ENCODE peak calls at places on chromosomes 11 and 22, in five cellular contexts. D, H, W, C and I are unnamed samples. For H3K9me3, the result is how much of the 10 kb centered on the place peaks cover.

GRCh38 chr11:83656931-83657330 is 370.8 kb upstream of the CCDC90B start:
- DNase-seq in D (no peak), H (no peak), W (no peak), C (peak), I (no peak)

GRCh38 chr11:28860898-28861297 is 752.7 kb downstream of the METTL15 start:
- DNase-seq in D (no peak), H (no peak), W (no peak), C (peak), I (no peak)

GRCh38 chr11:114296190-114296978 is at the start of gene NNMT:
- DNase-seq in D (no peak), H (peak), W (peak), C (peak), I (no peak)

GRCh38 chr22:20747223-20747622 is 26.7 kb upstream of the SERPIND1 start:
- DNase-seq in D (no peak), H (no peak), W (no peak), C (no peak), I (no peak)

GRCh38 chr11:66192181-66192888 is 76.1 kb upstream of the RAB1B start:
- DNase-seq in D (no peak), H (no peak), W (no peak), C (peak), I (no peak)

GRCh38 chr11:58625826-58626460 is 3.5 kb downstream of the CNTF start:
- DNase-seq in D (no peak), H (no peak), W (no peak), C (peak), I (no peak)

GRCh38 chr22:37459211-37459610 is 27.0 kb downstream of the MFNG start:
- DNase-seq in D (no peak), H (no peak), W (no peak), C (no peak), I (no peak)

GRCh38 chr11:8442301-8442700 is 151.7 kb downstream of the STK33 start:
- DNase-seq in D (no peak), H (no peak), W (no peak), C (no peak), I (peak)

GRCh38 chr11:35458846-35459245 is 39.5 kb upstream of the SLC1A2 start:
- DNase-seq in D (no peak), H (no peak), W (no peak), C (peak), I (no peak)

GRCh38 chr11:73306069-73306468 is 2.0 kb upstream of the ARHGEF17 start:
- DNase-seq in D (no peak), H (no peak), W (no peak), C (no peak), I (no peak)

GRCh38 chr11:65718964-65719492 is 1.6 kb downstream of the RNASEH2C start:
- DNase-seq in D (no peak), H (no peak), W (no peak), C (peak), I (no peak)

GRCh38 chr11:2480874-2481220 is 36.0 kb downstream of the KCNQ1 start:
- DNase-seq in D (no peak), H (no peak), W (peak), C (no peak), I (no peak)

GRCh38 chr11:3237119-3237518 is 4.9 kb upstream of the MRGPRE start:
- DNase-seq in D (no peak), H (no peak), W (no peak), C (no peak), I (no peak)

GRCh38 chr11:73597340-73597955 is 464 bp downstream of the FAM168A start:
- DNase-seq in D (no peak), H (peak), W (no peak), C (no peak), I (no peak)

GRCh38 chr11:96015911-96016565 is 92.1 kb upstream of the MTMR2 start:
- DNase-seq in D (no peak), H (no peak), W (no peak), C (no peak), I (peak)

DNA sequence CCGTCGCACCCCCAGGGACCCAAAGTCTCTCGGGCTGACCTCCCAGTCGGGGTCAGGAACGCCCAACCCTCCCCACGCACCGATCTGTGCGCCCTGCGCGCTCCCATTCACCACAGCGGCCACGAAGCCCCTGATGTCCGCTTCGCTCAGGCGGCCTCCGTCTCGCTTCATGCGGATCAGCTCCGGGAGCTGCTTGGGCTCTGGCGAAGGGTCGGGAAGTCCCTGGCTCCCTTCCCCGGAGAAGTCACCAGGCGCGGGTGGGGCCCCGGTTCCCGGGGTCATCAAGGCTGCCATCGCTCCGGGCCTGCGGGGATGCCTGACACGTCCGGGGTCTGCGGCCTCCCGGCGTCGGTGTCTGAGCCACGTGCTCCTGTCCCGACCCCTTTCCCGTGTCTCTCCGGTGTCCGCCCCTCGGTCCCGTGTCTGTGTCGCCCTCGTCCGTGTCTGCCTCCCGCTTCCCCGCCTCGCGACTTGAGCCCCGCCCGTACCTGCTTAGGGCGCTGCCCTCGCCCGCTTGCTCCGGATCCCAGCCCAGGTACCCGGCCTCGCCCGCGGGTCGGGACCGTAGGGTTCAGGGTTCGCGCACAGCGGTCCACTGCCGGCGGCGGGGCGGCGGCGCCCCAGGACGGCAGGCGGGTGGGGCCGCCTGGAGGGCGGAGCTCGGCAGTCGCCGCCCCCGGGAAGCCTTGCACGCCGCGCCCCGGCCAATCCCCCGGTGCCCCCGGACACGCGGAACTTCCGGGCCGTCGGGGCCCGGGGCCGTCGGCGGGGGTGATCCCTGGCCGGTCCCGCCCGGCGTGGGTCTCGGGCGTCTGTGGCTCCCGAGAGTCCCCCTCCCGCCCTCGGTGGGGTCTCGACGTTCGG is at the start of gene TYMP:
- DNase-seq in D (no peak), H (peak), W (peak), C (peak), I (no peak)
- H3K27ac ChIP-seq in D (no peak), H (peak), W (peak), C (no peak), I (no peak)

DNA sequence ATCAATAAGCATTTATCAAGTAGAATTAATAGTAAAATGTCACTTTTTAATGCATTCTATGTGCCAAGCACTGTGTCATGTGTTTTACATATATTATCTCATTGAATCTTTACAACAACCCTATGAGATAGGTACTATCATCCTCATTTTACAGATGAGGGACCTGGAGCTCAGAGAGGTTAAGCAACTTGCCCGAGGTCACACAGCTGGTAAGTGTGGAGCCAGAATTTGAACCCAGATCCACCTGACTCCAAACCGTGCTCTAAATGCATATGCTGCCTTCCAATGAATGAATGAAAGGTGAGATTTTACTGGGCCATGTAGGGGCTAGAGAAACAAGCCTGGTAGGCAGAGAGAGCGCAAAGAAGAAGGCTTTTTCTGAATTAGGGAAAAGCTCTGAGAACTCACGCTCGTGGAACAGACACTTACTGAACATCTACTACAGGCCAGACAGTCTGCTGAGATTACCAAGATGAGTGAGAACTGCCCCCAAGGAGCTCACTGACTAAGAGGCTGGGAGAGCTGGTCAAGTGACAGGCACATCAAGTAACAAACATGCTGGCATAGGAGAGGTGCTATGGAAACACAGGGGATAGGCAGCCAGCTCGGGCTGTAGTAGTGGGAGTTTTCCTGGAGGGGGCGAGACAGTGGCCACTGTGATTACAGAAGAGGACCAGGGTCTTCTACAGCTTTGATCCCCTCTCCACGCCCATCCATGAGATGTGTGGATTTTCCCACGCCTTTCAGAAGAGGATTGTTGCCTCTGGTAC is 4.4 kb downstream of the ABCG4 start:
- DNase-seq in D (peak), H (no peak), W (no peak), C (no peak), I (no peak)
- TF ChIP-seq CTCF in D (no peak), H (no peak), W (no peak), C (no peak), I (peak)

GRCh38 chr22:21952586-21953571 is at the start of gene PPM1F:
- DNase-seq in D (peak), H (peak), W (peak), C (peak), I (peak)
- H3K9me3 ChIP-seq in D (under half), H (under half), W (under half), C (under half), I (under half)

GRCh38 chr11:10779086-10779485 is 28.0 kb downstream of the CTR9 start:
- DNase-seq in D (no peak), H (no peak), W (no peak), C (no peak), I (no peak)
- H3K27ac ChIP-seq in D (no peak), H (no peak), W (peak), C (peak), I (no peak)

GRCh38 chr11:120335928-120336640 is at the start of gene ARHGEF12:
- DNase-seq in D (peak), H (peak), W (peak), C (peak), I (peak)
- TF ChIP-seq CTCF in D (peak), H (no peak), W (peak), C (peak), I (peak)